ENCODE peak calls at places on chromosomes 11 and 22, in seven cellular contexts. L is IMR-90, G is mesenchymal stem cell, T is neuronal stem cell, W is mesendoderm, Y is H1, B is trophoblast cell. Q is an unnamed sample.

GRCh38 chr22:43413826-43414225 is 2.0 kb downstream of the MPPED1 start:
- DNase-seq in L (no peak), G (no peak), T (no peak), W (no peak), Y (no peak), B (no peak), Q (no peak)

GRCh38 chr11:35529971-35530495 is 4.6 kb upstream of the PAMR1 start:
- DNase-seq in L (peak; percentile 98), G (peak; percentile 65), T (no peak), W (peak; percentile 72), Y (no peak), B (no peak), Q (no peak)

GRCh38 chr11:66124564-66124963 is 54.5 kb downstream of the PACS1 start:
- DNase-seq in L (peak; percentile 83), G (peak; percentile 63), T (no peak), W (no peak), Y (no peak), B (no peak), Q (no peak)

GRCh38 chr11:70244698-70245097 is 25.8 kb upstream of the PPFIA1 start:
- DNase-seq in L (peak; percentile 98), G (peak; percentile 92), T (no peak), W (no peak), Y (no peak), B (peak; percentile 80), Q (no peak)

GRCh38 chr11:71252434-71252781 is at the start of gene SHANK2:
- DNase-seq in L (no peak), G (no peak), T (no peak), W (peak; percentile 42), Y (no peak), B (peak; percentile 38), Q (peak; percentile 61)

GRCh38 chr22:26318975-26319374 is 110.1 kb upstream of the ASPHD2 start:
- DNase-seq in L (no peak), G (no peak), T (no peak), W (peak; percentile 40), Y (no peak), B (peak; percentile 71), Q (no peak)

GRCh38 chr11:69167916-69168691 is 12.4 kb downstream of the SMIM38 start:
- DNase-seq in L (peak; percentile 31), G (peak; percentile 22), T (no peak), W (no peak), Y (no peak), B (no peak), Q (no peak)

GRCh38 chr11:111735262-111736116 is 30.7 kb downstream of the PPP2R1B start:
- DNase-seq in L (peak; percentile 99), G (peak; percentile 99), T (no peak), W (peak; percentile 65), Y (no peak), B (peak; percentile 93), Q (no peak)

GRCh38 chr11:112583246-112583893 is 322.7 kb upstream of the PLET1 start:
- DNase-seq in L (no peak), G (peak; percentile 20), T (no peak), W (no peak), Y (no peak), B (no peak), Q (no peak)

GRCh38 chr11:33664829-33665228 is 35.8 kb downstream of the C11orf91 start:
- DNase-seq in L (no peak), G (no peak), T (no peak), W (no peak), Y (no peak), B (no peak), Q (no peak)

GRCh38 chr22:44276041-44276440 is 36.7 kb downstream of the SHISAL1 start:
- DNase-seq in L (no peak), G (no peak), T (no peak), W (no peak), Y (no peak), B (no peak), Q (no peak)

GRCh38 chr11:106457727-106458126 is 380.3 kb downstream of the AASDHPPT start:
- DNase-seq in L (peak; percentile 89), G (peak; percentile 49), T (no peak), W (no peak), Y (no peak), B (no peak), Q (no peak)

GRCh38 chr11:102223859-102224258 is 93.4 kb upstream of the BIRC3 start:
- DNase-seq in L (peak; percentile 42), G (peak; percentile 84), T (no peak), W (no peak), Y (no peak), B (no peak), Q (no peak)

GRCh38 chr11:17554487-17554886 is 7.4 kb downstream of the OTOG start:
- DNase-seq in L (no peak), G (no peak), T (no peak), W (no peak), Y (no peak), B (no peak), Q (no peak)

GRCh38 chr11:34379081-34379480 is 21.3 kb upstream of the ABTB2 start:
- DNase-seq in L (peak; percentile 36), G (no peak), T (no peak), W (no peak), Y (no peak), B (no peak), Q (no peak)

GRCh38 chr11:31987118-31988005 is 103.5 kb upstream of the RCN1 start:
- DNase-seq in L (no peak), G (no peak), T (peak; percentile 27), W (peak; percentile 53), Y (peak; percentile 1), B (no peak), Q (peak; percentile 52)

GRCh38 chr11:2886191-2886894 is 768 bp upstream of the CDKN1C start:
- DNase-seq in L (no peak), G (peak; percentile 36), T (peak; percentile 71), W (peak; percentile 63), Y (no peak), B (peak; percentile 29), Q (peak; percentile 73)

GRCh38 chr11:102385053-102385976 is 38.3 kb downstream of the BIRC2 start:
- DNase-seq in L (no peak), G (no peak), T (no peak), W (no peak), Y (no peak), B (no peak), Q (no peak)

GRCh38 chr22:19888131-19888746 is 33.6 kb upstream of the GNB1L start:
- DNase-seq in L (no peak), G (no peak), T (no peak), W (no peak), Y (no peak), B (no peak), Q (no peak)

DNA sequence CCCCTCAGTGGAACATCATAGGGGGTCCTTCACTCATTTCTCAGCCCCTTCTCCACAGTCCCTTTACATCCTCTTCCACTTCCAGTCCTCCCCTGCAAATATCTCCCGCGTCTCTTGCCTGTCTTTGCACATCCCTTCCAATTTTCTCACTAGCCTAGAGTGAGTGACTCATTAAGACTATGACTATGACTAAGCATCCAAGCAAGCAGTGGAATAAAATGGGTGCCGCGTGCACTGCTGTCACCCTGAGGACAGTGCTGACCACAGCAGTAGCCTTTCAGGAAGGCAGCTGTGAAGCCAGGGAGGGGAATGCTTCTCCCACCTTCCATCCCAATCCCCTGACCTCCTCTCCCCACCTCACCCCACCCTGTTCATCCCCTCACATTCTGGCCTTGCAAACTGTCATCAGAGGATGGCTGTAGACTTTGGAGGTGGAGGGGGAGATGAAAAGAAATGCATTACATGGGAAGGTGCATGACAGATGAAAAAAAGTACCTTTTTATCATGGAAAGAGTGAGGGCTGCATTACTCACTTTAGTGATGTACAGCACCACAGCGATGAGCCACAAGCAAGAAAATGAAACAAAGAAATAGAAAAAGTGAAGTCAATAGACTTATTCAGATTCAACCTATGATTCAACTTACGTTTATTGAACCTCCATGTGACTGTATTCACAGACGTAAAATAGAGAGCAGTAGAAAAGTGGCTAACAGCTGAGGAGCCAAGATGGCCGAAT is 948.2 kb downstream of the NTM start:
- DNase-seq in L (peak; percentile 76), G (peak; percentile 10), T (no peak), W (no peak), Y (no peak), B (no peak), Q (no peak)
- H2BK5ac ChIP-seq in L (no peak overlapping the region), G (no peak overlapping the region), T (no peak overlapping the region), W (no peak overlapping the region), Y (no peak overlapping the region), B (no peak overlapping the region), Q (no peak overlapping the region)

GRCh38 chr11:61717286-61718033 is 35.0 kb upstream of the MYRF start:
- DNase-seq in L (no peak), G (no peak), T (no peak), W (no peak), Y (no peak), B (no peak), Q (no peak)
- H2BK5ac ChIP-seq in L (peak overlapping the region; percentile 21), G (no peak overlapping the region), T (no peak overlapping the region), W (peak overlapping the region; percentile 20), Y (peak overlapping the region; percentile 97), B (no peak overlapping the region), Q (no peak overlapping the region)

GRCh38 chr11:78949976-78950690 is 375.5 kb upstream of the NARS2 start:
- DNase-seq in L (no peak), G (no peak), T (peak; percentile 80), W (peak; percentile 48), Y (no peak), B (peak; percentile 7), Q (no peak)
- H2BK5ac ChIP-seq in L (no peak overlapping the region), G (no peak overlapping the region), T (no peak overlapping the region), W (no peak overlapping the region), Y (no peak overlapping the region), B (peak overlapping the region; percentile 63), Q (no peak overlapping the region)

GRCh38 chr22:42383287-42383686 is 48.9 kb downstream of the NFAM1 start:
- DNase-seq in L (no peak), G (no peak), T (no peak), W (no peak), Y (no peak), B (no peak), Q (no peak)

GRCh38 chr22:42383851-42384417 is 48.3 kb downstream of the NFAM1 start:
- DNase-seq in L (no peak), G (no peak), T (no peak), W (no peak), Y (no peak), B (no peak), Q (no peak)

GRCh38 chr22:42387631-42388030 is 44.6 kb downstream of the NFAM1 start:
- DNase-seq in L (no peak), G (no peak), T (no peak), W (no peak), Y (no peak), B (no peak), Q (no peak)

GRCh38 chr22:42385691-42386090 is 46.5 kb downstream of the NFAM1 start:
- DNase-seq in L (no peak), G (no peak), T (no peak), W (no peak), Y (no peak), B (no peak), Q (no peak)

GRCh38 chr22:42384506-42384905 is 47.7 kb downstream of the NFAM1 start:
- DNase-seq in L (no peak), G (no peak), T (no peak), W (no peak), Y (no peak), B (no peak), Q (no peak)
- H2BK5ac ChIP-seq in L (no peak overlapping the region), G (no peak overlapping the region), T (peak overlapping the region; percentile 11), W (no peak overlapping the region), Y (no peak overlapping the region), B (no peak overlapping the region), Q (no peak overlapping the region)

Q was measured in H9.